ENCODE peak calls at places on chromosomes 3 and 15, in five cellular contexts. S is spleen, H is K562, X is RWPE1, O is right atrium auricular region. J is an unnamed sample.
A peak's percentile ranks its signal among the peaks of the same experiment; 100 is the strongest.

GRCh38 chr3:30083315-30083714 is 523.1 kb upstream of the TGFBR2 start:
- DNase-seq in S (no peak), H (no peak), X (no peak), O (no peak), J (no peak)

GRCh38 chr15:46080018-46080417 is 445.2 kb downstream of the SQOR start:
- DNase-seq in S (no peak), H (no peak), X (no peak), O (no peak), J (no peak)

GRCh38 chr3:148723591-148723990 is 25.9 kb downstream of the AGTR1 start:
- DNase-seq in S (no peak), H (no peak), X (no peak), O (no peak), J (no peak)

GRCh38 chr15:100241572-100242479 is 99.9 kb downstream of the ADAMTS17 start:
- DNase-seq in S (no peak), H (peak; percentile 74), X (peak; percentile 55), O (no peak), J (peak; percentile 16)

GRCh38 chr3:145197051-145197562 is 963.9 kb downstream of the PLOD2 start:
- DNase-seq in S (no peak), H (no peak), X (no peak), O (no peak), J (no peak)

GRCh38 chr3:194225988-194226663 is 90.2 kb downstream of the HES1 start:
- DNase-seq in S (no peak), H (no peak), X (no peak), O (no peak), J (no peak)

GRCh38 chr3:106635271-106635670 is 742.0 kb upstream of the CCDC54 start:
- DNase-seq in S (no peak), H (no peak), X (no peak), O (no peak), J (no peak)

GRCh38 chr3:176967525-176967924 is 229.8 kb downstream of the TBL1XR1 start:
- DNase-seq in S (no peak), H (no peak), X (peak; percentile 4), O (no peak), J (no peak)

GRCh38 chr3:100002599-100003350 is 111.5 kb downstream of the FILIP1L start:
- DNase-seq in S (no peak), H (no peak), X (peak; percentile 91), O (no peak), J (peak; percentile 99)

GRCh38 chr3:97975466-97975865 is 3.2 kb upstream of the RIOX2 start:
- DNase-seq in S (no peak), H (no peak), X (no peak), O (no peak), J (no peak)

GRCh38 chr15:73426458-73426994 is 16.4 kb upstream of the REC114 start:
- DNase-seq in S (no peak), H (no peak), X (no peak), O (no peak), J (no peak)

GRCh38 chr15:41658689-41659088 is 1.5 kb upstream of the MGA start:
- DNase-seq in S (no peak), H (no peak), X (no peak), O (no peak), J (no peak)

GRCh38 chr3:62109534-62109933 is 263.8 kb downstream of the FEZF2 start:
- DNase-seq in S (no peak), H (no peak), X (peak; percentile 17), O (peak; percentile 73), J (no peak)

GRCh38 chr15:52745326-52746161 is 44.6 kb downstream of the ONECUT1 start:
- DNase-seq in S (no peak), H (no peak), X (no peak), O (no peak), J (no peak)

GRCh38 chr3:5275529-5275928 is 88.0 kb downstream of the EDEM1 start:
- DNase-seq in S (no peak), H (no peak), X (no peak), O (no peak), J (no peak)

GRCh38 chr15:23055316-23055715 is 15.9 kb upstream of the TUBGCP5 start:
- DNase-seq in S (no peak), H (no peak), X (no peak), O (no peak), J (no peak)

GRCh38 chr15:82790321-82790720 is 15.5 kb downstream of the FSD2 start:
- DNase-seq in S (no peak), H (no peak), X (no peak), O (no peak), J (no peak)

GRCh38 chr3:150588027-150588830 is 14.9 kb upstream of the SELENOT start:
- DNase-seq in S (no peak), H (no peak), X (no peak), O (no peak), J (no peak)

GRCh38 chr3:64214002-64214696 is 11.1 kb downstream of the PRICKLE2 start:
- DNase-seq in S (no peak), H (no peak), X (peak; percentile 26), O (peak; percentile 69), J (no peak)

GRCh38 chr3:56131976-56132590 is 336.2 kb downstream of the ERC2 start:
- DNase-seq in S (no peak), H (peak; percentile 16), X (peak; percentile 90), O (no peak), J (peak; percentile 75)

GRCh38 chr3:195921334-195921771 is 13.0 kb upstream of the TNK2 start:
- DNase-seq in S (peak; percentile 10), H (peak; percentile 41), X (no peak), O (no peak), J (no peak)

GRCh38 chr15:67941643-67942315 is 101.9 kb upstream of the RNU6-1 start:
- DNase-seq in S (no peak), H (peak; percentile 17), X (peak; percentile 93), O (no peak), J (no peak)

GRCh38 chr3:129723558-129724324 is 117.3 kb upstream of the PLXND1 start:
- DNase-seq in S (no peak), H (no peak), X (peak; percentile 48), O (peak; percentile 83), J (peak; percentile 43)

GRCh38 chr3:43512749-43513404 is 108.9 kb downstream of the ANO10 start:
- DNase-seq in S (no peak), H (no peak), X (no peak), O (no peak), J (no peak)

GRCh38 chr3:191235331-191236314 is 36.6 kb downstream of the OSTN start:
- DNase-seq in S (no peak), H (no peak), X (no peak), O (no peak), J (no peak)

GRCh38 chr3:87503901-87504498 is 227.6 kb upstream of the POU1F1 start:
- DNase-seq in S (no peak), H (peak; percentile 32), X (peak; percentile 65), O (no peak), J (peak; percentile 57)

GRCh38 chr3:36729204-36730056 is 34.9 kb downstream of the DCLK3 start:
- DNase-seq in S (no peak), H (peak; percentile 43), X (peak; percentile 30), O (no peak), J (no peak)

GRCh38 chr3:101026244-101026643 is 33.0 kb upstream of the ABI3BP start:
- DNase-seq in S (no peak), H (no peak), X (no peak), O (no peak), J (no peak)

GRCh38 chr3:36227982-36228381 is 152.3 kb upstream of the STAC start:
- DNase-seq in S (no peak), H (no peak), X (no peak), O (no peak), J (no peak)

DNA sequence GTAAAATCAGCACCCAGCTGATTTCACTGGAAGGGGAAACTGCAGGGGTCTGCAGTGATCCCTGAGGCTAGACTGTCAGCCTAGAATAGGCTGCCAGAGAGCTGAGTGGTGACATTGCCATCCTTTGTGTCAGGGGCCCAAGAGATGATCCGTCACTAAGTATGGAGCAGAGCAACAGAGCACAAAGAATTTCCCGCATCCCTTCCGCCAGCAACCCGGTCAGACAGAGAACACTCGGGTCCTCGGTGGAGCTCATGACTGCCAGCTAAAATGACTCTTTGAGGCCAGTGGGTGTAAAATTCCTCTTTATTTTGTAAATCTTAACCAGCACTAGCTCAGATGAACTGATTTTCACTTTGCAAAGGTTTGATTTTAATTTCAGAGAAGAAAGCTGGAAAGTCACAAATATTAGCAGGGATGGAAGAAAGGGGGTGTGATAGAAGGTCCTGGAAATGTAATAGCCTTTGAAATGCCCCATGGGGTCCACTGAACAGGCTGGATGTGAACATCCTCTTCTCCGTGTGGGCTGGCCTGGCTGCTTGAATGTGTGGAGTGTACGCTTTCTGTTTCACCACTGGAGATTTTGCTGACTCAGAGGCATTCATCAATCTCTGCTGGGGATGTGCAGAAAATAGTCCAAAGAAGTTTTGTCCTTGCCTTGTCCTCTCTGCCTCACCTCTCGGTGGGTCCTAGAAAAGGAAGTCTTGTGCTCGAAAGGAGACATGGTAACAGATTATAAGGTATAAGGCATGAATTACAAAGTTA is 138.8 kb downstream of the SV2B start:
- DNase-seq in S (no peak), H (no peak), X (no peak), O (no peak), J (no peak)
- H3K27ac ChIP-seq in S (no peak overlapping the region), H (no peak overlapping the region), X (no peak overlapping the region), O (no peak overlapping the region), J (no peak overlapping the region)

GRCh38 chr15:66905954-66906353 is 159.4 kb upstream of the SMAD3 start:
- DNase-seq in S (no peak), H (no peak), X (no peak), O (no peak), J (no peak)
- H3K27ac ChIP-seq in S (no peak overlapping the region), H (no peak overlapping the region), X (no peak overlapping the region), O (no peak overlapping the region), J (no peak overlapping the region)

GRCh38 chr3:6504385-6504784 is 356.5 kb upstream of the GRM7 start:
- DNase-seq in S (no peak), H (no peak), X (no peak), O (no peak), J (no peak)
- H3K27ac ChIP-seq in S (no peak overlapping the region), H (no peak overlapping the region), X (no peak overlapping the region), O (no peak overlapping the region), J (no peak overlapping the region)

GRCh38 chr3:119294889-119295769 is 946 bp downstream of the ARHGAP31 start:
- DNase-seq in S (peak; percentile 86), H (no peak), X (peak; percentile 21), O (peak; percentile 70), J (no peak)

GRCh38 chr3:119294402-119294888 is 262 bp downstream of the ARHGAP31 start:
- DNase-seq in S (peak; percentile 94), H (no peak), X (peak; percentile 20), O (peak; percentile 77), J (no peak)

GRCh38 chr3:119297169-119297568 is 3.0 kb downstream of the ARHGAP31 start:
- DNase-seq in S (peak; percentile 47), H (no peak), X (no peak), O (no peak), J (no peak)

GRCh38 chr3:119296723-119297122 is 2.5 kb downstream of the ARHGAP31 start:
- DNase-seq in S (peak; percentile 31), H (no peak), X (no peak), O (no peak), J (no peak)

DNA sequence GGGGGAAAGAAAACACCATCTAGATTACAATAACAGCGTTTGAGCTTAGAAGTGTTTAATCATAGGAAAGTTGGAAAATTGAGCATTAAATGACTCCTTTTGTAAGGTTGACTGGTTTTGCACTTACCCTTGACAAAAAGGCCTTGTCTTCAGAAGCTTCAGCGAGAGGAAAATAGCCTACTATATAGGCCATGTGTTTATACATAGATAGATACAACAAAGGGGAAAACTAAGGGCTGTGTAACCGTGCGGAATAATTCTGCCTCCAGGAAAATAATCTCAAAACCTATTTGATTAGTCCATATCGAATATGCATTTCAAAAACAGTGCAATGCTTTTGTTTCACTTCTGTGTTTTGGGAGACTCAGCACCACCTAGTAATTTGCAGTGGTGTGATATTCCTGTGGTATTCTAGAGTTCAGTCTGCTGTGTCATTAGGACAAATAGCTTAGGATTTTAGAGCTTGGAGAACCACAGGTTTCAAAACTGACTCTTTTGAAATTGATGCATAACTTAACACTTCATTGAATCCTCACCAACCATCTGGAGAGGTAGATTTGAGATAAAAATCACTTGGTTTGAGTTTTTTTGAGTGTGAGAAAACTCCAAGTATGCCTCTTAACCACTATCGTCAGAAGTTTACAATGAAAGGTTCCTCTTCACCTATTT is 1.8 kb downstream of the ARHGAP31 start:
- DNase-seq in S (no peak), H (no peak), X (no peak), O (no peak), J (no peak)
- H3K27ac ChIP-seq in S (no peak overlapping the region), H (no peak overlapping the region), X (no peak overlapping the region), O (peak overlapping the region; percentile 97), J (no peak overlapping the region)

J was measured in epithelial cell of prostate.